ENCODE peak calls at places on chromosomes 7 and 10, in eight cellular contexts. Y is GM12878, W is sigmoid colon, S is transverse colon, T is suprapubic skin, B is stomach, O is upper lobe of left lung, E is HepG2. H is an unnamed sample.

GRCh38 chr7:25187932-25188331 is 40.4 kb downstream of the NPVF start:
- DNase-seq in B (no peak), O (no peak), S (no peak), E (peak; percentile 21), Y (no peak), T (no peak), W (no peak), H (no peak)

GRCh38 chr7:135758531-135758932 is 9.9 kb upstream of the FAM180A start:
- DNase-seq in Y (no peak), O (no peak), T (no peak), E (no peak), W (no peak), S (no peak), B (no peak), H (no peak)

GRCh38 chr7:66642186-66642585 is 13.5 kb downstream of the KCTD7 start:
- DNase-seq in Y (no peak), B (no peak), E (no peak), T (no peak), S (no peak), O (no peak), W (no peak), H (no peak)

GRCh38 chr7:23746629-23747028 is 36.6 kb downstream of the STK31 start:
- DNase-seq in O (no peak), B (no peak), S (no peak), W (no peak), T (no peak), Y (no peak), E (no peak), H (no peak)

GRCh38 chr7:50608196-50608906 is 43.1 kb upstream of the DDC start:
- DNase-seq in W (no peak), Y (no peak), T (no peak), S (no peak), E (no peak), O (no peak), B (no peak), H (no peak)

GRCh38 chr7:47290466-47290865 is 291.4 kb downstream of the TNS3 start:
- DNase-seq in T (no peak), W (no peak), E (no peak), B (no peak), Y (no peak), S (no peak), O (no peak), H (no peak)

GRCh38 chr10:124281666-124282065 is 137.1 kb downstream of the OAT start:
- DNase-seq in E (no peak), W (peak; percentile 47), Y (no peak), S (no peak), O (peak; percentile 12), T (peak; percentile 41), B (no peak), H (no peak)

GRCh38 chr7:148697950-148698396 is 730 bp upstream of the CUL1 start:
- DNase-seq in Y (no peak), T (no peak), E (no peak), O (no peak), W (peak; percentile 64), B (no peak), S (no peak), H (no peak)

GRCh38 chr7:158573310-158573709 is 14.3 kb downstream of the PTPRN2 start:
- DNase-seq in O (no peak), B (no peak), T (no peak), Y (no peak), W (no peak), E (no peak), S (no peak), H (no peak)

GRCh38 chr10:123007558-123008378 is 827 bp downstream of the IKZF5 start:
- DNase-seq in Y (peak; percentile 21), T (no peak), S (peak; percentile 38), O (peak; percentile 81), B (peak; percentile 34), E (peak; percentile 68), W (peak; percentile 66), H (no peak)

GRCh38 chr7:55618913-55619312 is 46.6 kb upstream of the VOPP1 start:
- DNase-seq in S (no peak), W (no peak), B (no peak), O (no peak), T (no peak), E (no peak), Y (no peak), H (no peak)

GRCh38 chr7:93048136-93048930 is 69.4 kb downstream of the SAMD9 start:
- DNase-seq in S (no peak), O (no peak), W (no peak), T (no peak), E (no peak), B (no peak), Y (no peak), H (no peak)

GRCh38 chr7:15686209-15686956 is at the start of gene MEOX2:
- DNase-seq in B (no peak), Y (no peak), W (peak; percentile 90), O (peak; percentile 39), S (peak; percentile 44), T (peak; percentile 81), E (no peak), H (peak; percentile 92)

GRCh38 chr10:100983868-100984669 is 3.2 kb downstream of the MRPL43 start:
- DNase-seq in T (peak; percentile 40), O (peak; percentile 16), E (no peak), W (peak; percentile 39), S (no peak), B (no peak), Y (no peak), H (no peak)

GRCh38 chr10:76336213-76336963 is 905.0 kb downstream of the LRMDA start:
- DNase-seq in W (peak; percentile 73), O (no peak), Y (no peak), T (no peak), E (peak; percentile 77), S (peak; percentile 21), B (no peak), H (no peak)

GRCh38 chr10:78436223-78436575 is 402.5 kb downstream of the RPS24 start:
- DNase-seq in E (no peak), O (no peak), S (no peak), T (no peak), Y (no peak), B (no peak), W (peak; percentile 39), H (no peak)

GRCh38 chr7:66050990-66051424 is 24.6 kb upstream of the ASL start:
- DNase-seq in S (no peak), Y (no peak), W (no peak), E (peak; percentile 82), O (peak; percentile 90), B (peak; percentile 49), T (no peak), H (no peak)

GRCh38 chr7:2232766-2233520 is at the start of gene MAD1L1:
- DNase-seq in B (peak; percentile 91), S (peak; percentile 93), T (peak; percentile 92), O (peak; percentile 86), E (peak; percentile 83), W (peak; percentile 95), Y (no peak), H (peak; percentile 96)
- TF ChIP-seq POLR2A in B (no peak), S (peak; percentile 31), T (no peak), O (no peak), E (peak; percentile 78), W (no peak), Y (peak; percentile 88), H (no peak)

GRCh38 chr10:128092454-128092853 is 33.8 kb downstream of the MKI67 start:
- DNase-seq in O (no peak), S (no peak), T (no peak), W (no peak), E (no peak), Y (no peak), B (no peak), H (no peak)
- TF ChIP-seq POLR2AphosphoS5 in O (no peak), S (no peak), T (no peak), W (no peak), E (no peak), Y (no peak), B (no peak), H (no peak)

DNA sequence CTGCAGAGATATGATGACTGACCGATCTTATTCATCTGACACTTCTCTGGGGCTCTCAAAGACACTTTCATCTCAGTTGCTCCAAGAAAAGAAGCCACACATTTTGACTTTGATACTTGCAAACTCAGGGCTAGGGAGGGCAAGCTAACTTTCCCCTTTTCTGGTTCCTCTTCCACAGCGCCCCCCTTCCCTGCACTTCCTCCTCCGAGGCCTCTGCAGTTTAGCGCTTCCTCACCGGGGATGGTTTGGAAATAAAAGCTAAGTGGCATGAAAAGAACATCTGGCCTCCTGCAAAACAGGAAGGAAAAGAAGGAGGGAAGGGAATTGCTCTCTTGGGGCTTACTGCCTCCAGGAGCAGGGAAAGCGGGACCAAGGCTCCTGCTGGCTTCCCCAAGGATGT is 42.4 kb downstream of the PRKCQ start:
- DNase-seq in E (no peak), T (no peak), W (no peak), Y (no peak), O (peak; percentile 36), S (no peak), B (no peak), H (no peak)
- TF ChIP-seq EP300 in E (no peak), T (no peak), W (no peak), Y (no peak), O (no peak), S (no peak), B (no peak), H (no peak)

GRCh38 chr7:98282727-98283126 is 1.2 kb downstream of the BRI3 start:
- DNase-seq in B (no peak), T (no peak), E (no peak), S (no peak), O (no peak), W (no peak), Y (no peak), H (no peak)

GRCh38 chr7:98280791-98281756 is at the start of gene BRI3:
- DNase-seq in S (peak; percentile 95), W (peak; percentile 95), T (peak; percentile 94), Y (peak; percentile 12), O (peak; percentile 91), B (peak; percentile 94), E (peak; percentile 78), H (peak; percentile 99)

GRCh38 chr7:98280296-98280695 is 1.2 kb upstream of the BRI3 start:
- DNase-seq in O (peak; percentile 28), E (no peak), S (no peak), B (no peak), T (no peak), Y (no peak), W (no peak), H (no peak)

GRCh38 chr7:98283127-98283886 is 1.8 kb downstream of the BRI3 start:
- DNase-seq in T (no peak), W (peak; percentile 77), O (peak; percentile 89), Y (no peak), E (no peak), S (peak; percentile 63), B (peak; percentile 49), H (no peak)

DNA sequence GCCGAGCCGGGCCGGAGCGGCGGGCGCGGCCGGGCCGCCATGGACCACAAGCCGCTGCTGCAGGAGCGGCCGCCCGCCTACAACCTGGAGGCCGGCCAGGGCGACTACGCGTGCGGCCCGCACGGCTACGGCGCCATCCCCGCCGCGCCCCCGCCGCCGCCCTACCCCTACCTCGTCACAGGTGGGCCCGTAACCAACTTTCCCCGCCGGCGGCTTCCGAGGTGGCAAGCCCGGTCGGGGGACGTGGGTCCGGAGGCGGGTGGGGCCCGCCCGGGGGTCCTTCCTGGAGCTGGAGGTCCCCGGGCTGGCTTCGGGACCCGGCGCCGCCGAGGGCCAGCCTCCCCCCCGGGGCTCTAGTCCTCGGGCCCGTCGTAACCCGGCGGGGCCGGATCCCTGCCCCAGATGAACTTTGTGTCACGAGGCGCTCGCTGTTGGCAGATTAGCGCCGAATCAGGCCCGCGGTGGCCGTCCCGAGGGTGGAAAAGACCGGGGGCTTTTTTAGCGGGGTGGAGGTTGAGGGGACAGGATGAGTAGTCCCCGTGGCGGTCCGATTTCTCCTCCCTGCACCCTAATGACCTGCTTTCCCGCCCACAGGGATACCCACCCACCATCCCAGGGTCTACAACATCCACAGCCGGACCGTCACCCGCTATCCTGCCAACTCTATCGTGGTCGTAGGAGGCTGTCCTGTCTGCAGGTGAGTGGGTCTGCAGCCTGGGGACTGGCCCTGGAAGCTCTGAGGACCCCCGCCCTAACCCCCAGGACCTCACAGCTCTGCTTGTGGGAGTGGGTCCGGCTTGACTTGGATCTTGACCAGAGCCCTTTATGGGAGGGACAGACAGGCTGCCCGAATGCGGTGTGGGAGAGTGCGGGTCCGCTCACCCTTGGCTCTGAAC is 519 bp downstream of the BRI3 start:
- DNase-seq in O (no peak), Y (no peak), S (peak; percentile 45), W (peak; percentile 78), E (no peak), B (peak; percentile 46), T (no peak), H (no peak)
- TF ChIP-seq POLR2A in O (no peak), Y (peak; percentile 36), S (no peak), W (no peak), E (no peak), B (no peak), T (no peak), H (no peak)